ENCODE peak calls at places on chromosomes 5 and 9, in four cellular contexts. E, D, C and G are unnamed samples.

GRCh38 chr5:151492729-151493128 is 45.3 kb downstream of the SLC36A1 start:
- DNase-seq in E (peak; percentile 10), C (no peak), D (no peak), G (no peak)

GRCh38 chr9:86968258-86968920 is 21.1 kb upstream of the GAS1 start:
- DNase-seq in D (no peak), E (no peak), C (no peak), G (no peak)

GRCh38 chr9:129484325-129485000 is 136.4 kb downstream of the C9orf50 start:
- DNase-seq in D (no peak), E (no peak), C (no peak), G (no peak)

GRCh38 chr5:75348241-75348640 is 11.2 kb downstream of the HMGCR start:
- DNase-seq in D (no peak), C (no peak), E (no peak), G (no peak)

GRCh38 chr9:893843-894420 is 52.4 kb downstream of the DMRT1 start:
- DNase-seq in E (peak; percentile 62), C (no peak), D (peak; percentile 3), G (peak; percentile 13)

GRCh38 chr9:98867434-98868168 is 60.1 kb downstream of the GALNT12 start:
- DNase-seq in C (peak; percentile 83), E (no peak), D (no peak), G (peak; percentile 29)

GRCh38 chr5:41312478-41313060 is 99.2 kb upstream of the C6 start:
- DNase-seq in D (no peak), C (no peak), E (no peak), G (no peak)

GRCh38 chr5:14873790-14874189 is 2.2 kb upstream of the ANKH start:
- DNase-seq in E (no peak), D (no peak), C (no peak), G (no peak)

GRCh38 chr9:37410969-37411785 is 11.3 kb upstream of the GRHPR start:
- DNase-seq in C (no peak), E (peak; percentile 42), D (no peak), G (no peak)

GRCh38 chr9:83489961-83490360 is 48.2 kb downstream of the FRMD3 start:
- DNase-seq in E (no peak), D (no peak), C (no peak), G (no peak)

GRCh38 chr5:123538670-123539459 is 26.9 kb downstream of the CSNK1G3 start:
- DNase-seq in E (no peak), C (no peak), D (no peak), G (no peak)

GRCh38 chr9:7258688-7259396 is 501.1 kb downstream of the KDM4C start:
- DNase-seq in E (no peak), C (no peak), D (no peak), G (no peak)

GRCh38 chr5:111278824-111279504 is 54.8 kb downstream of the CAMK4 start:
- DNase-seq in C (peak; percentile 49), D (peak; percentile 80), E (peak; percentile 93), G (peak; percentile 38)

GRCh38 chr5:137498736-137499505 is at the start of gene SPOCK1:
- DNase-seq in D (peak; percentile 12), C (peak; percentile 72), E (peak; percentile 45), G (peak; percentile 87)

GRCh38 chr5:76952795-76953536 is at the start of gene CRHBP:
- DNase-seq in E (no peak), C (no peak), D (no peak), G (no peak)

GRCh38 chr9:118643118-118643517 is 726.1 kb downstream of the BRINP1 start:
- DNase-seq in C (no peak), D (no peak), E (no peak), G (no peak)

GRCh38 chr5:13917061-13917460 is 27.4 kb downstream of the DNAH5 start:
- DNase-seq in C (no peak), E (no peak), D (no peak), G (no peak)

GRCh38 chr5:60261732-60262131 is 368.2 kb upstream of the PDE4D start:
- DNase-seq in E (no peak), D (no peak), C (no peak), G (no peak)

GRCh38 chr5:175696139-175696854 is 38.4 kb downstream of the HRH2 start:
- DNase-seq in D (peak; percentile 32), E (peak; percentile 82), C (peak; percentile 80), G (no peak)

GRCh38 chr5:89989831-89990230 is 419.7 kb downstream of the CETN3 start:
- DNase-seq in C (no peak), E (no peak), D (no peak), G (no peak)

GRCh38 chr9:134056483-134057310 is 11.1 kb downstream of the BRD3 start:
- DNase-seq in D (no peak), E (no peak), C (peak; percentile 14), G (no peak)

GRCh38 chr9:15271403-15271802 is 35.6 kb downstream of the TTC39B start:
- DNase-seq in D (no peak), C (no peak), E (peak; percentile 21), G (no peak)

GRCh38 chr5:140926211-140926902 is at the start of gene PCDHAC1:
- DNase-seq in D (no peak), E (peak; percentile 9), C (peak; percentile 70), G (peak; percentile 73)

GRCh38 chr5:146662229-146662628 is 146.2 kb upstream of the GPR151 start:
- DNase-seq in C (no peak), D (no peak), E (no peak), G (no peak)

GRCh38 chr9:18969095-18969494 is 63.9 kb downstream of the SAXO1 start:
- DNase-seq in D (no peak), C (no peak), E (no peak), G (no peak)

GRCh38 chr9:128192601-128193371 is 1.4 kb upstream of the CIZ1 start:
- DNase-seq in E (no peak), C (peak; percentile 61), D (peak; percentile 21), G (peak; percentile 6)

GRCh38 chr5:83378624-83379259 is 92.8 kb upstream of the VCAN start:
- DNase-seq in E (no peak), D (no peak), C (no peak), G (no peak)

GRCh38 chr5:168947212-168947868 is 353.6 kb downstream of the SLIT3 start:
- DNase-seq in E (peak; percentile 31), C (peak; percentile 24), D (no peak), G (no peak)

GRCh38 chr9:117718085-117718484 is 13.9 kb downstream of the TLR4 start:
- DNase-seq in D (no peak), E (no peak), C (no peak), G (peak; percentile 33)

GRCh38 chr9:18357321-18357720 is 116.6 kb upstream of the ADAMTSL1 start:
- DNase-seq in E (no peak), C (no peak), D (no peak), G (no peak)

GRCh38 chr5:142156839-142157463 is 48.4 kb downstream of the NDFIP1 start:
- DNase-seq in D (no peak), C (no peak), E (no peak), G (no peak)

GRCh38 chr5:39501403-39501802 is 76.6 kb upstream of the DAB2 start:
- DNase-seq in C (peak; percentile 52), D (no peak), E (no peak), G (no peak)